ENCODE peak calls at places on chromosomes 4 and X, in seven cellular contexts. One of them, this sample, is unnamed.
A peak's percentile ranks its signal among the peaks of the same experiment; 100 is the strongest.

GRCh38 chr4:179415016-179415841 is 1973.0 kb upstream of the AGA start:
- DNase-seq in hepatocyte: no peak
- DNase-seq in endothelial cell: no peak
- DNase-seq in osteocyte: no peak
- DNase-seq in IMR-90: peak; percentile 47
- DNase-seq in HCT116: no peak
- DNase-seq in ovary: no peak
- DNase-seq in this sample: no peak

GRCh38 chr4:34138385-34138784 is 2105.9 kb downstream of the ARAP2 start:
- DNase-seq in hepatocyte: no peak
- DNase-seq in endothelial cell: no peak
- DNase-seq in osteocyte: no peak
- DNase-seq in IMR-90: no peak
- DNase-seq in HCT116: no peak
- DNase-seq in ovary: no peak
- DNase-seq in this sample: no peak

GRCh38 chrX:22922961-22923360 is 76.8 kb upstream of the DDX53 start:
- DNase-seq in hepatocyte: no peak
- DNase-seq in endothelial cell: no peak
- DNase-seq in osteocyte: no peak
- DNase-seq in IMR-90: peak; percentile 60
- DNase-seq in HCT116: no peak
- DNase-seq in ovary: peak; percentile 16
- DNase-seq in this sample: no peak

GRCh38 chrX:1483843-1484637 is 31.3 kb upstream of the ASMTL start:
- DNase-seq in hepatocyte: no peak
- DNase-seq in endothelial cell: no peak
- DNase-seq in osteocyte: peak; percentile 48
- DNase-seq in IMR-90: no peak
- DNase-seq in HCT116: no peak
- DNase-seq in ovary: no peak
- DNase-seq in this sample: no peak

GRCh38 chrX:10597871-10598270 is 22.5 kb downstream of the MID1 start:
- DNase-seq in hepatocyte: no peak
- DNase-seq in endothelial cell: peak; percentile 48
- DNase-seq in osteocyte: no peak
- DNase-seq in IMR-90: peak; percentile 32
- DNase-seq in HCT116: no peak
- DNase-seq in ovary: no peak
- DNase-seq in this sample: peak; percentile 31

GRCh38 chr4:45629717-45630116 is 494.1 kb downstream of the GABRG1 start:
- DNase-seq in hepatocyte: no peak
- DNase-seq in endothelial cell: no peak
- DNase-seq in osteocyte: no peak
- DNase-seq in IMR-90: no peak
- DNase-seq in HCT116: no peak
- DNase-seq in ovary: no peak
- DNase-seq in this sample: no peak

GRCh38 chr4:80255374-80256095 is 10.9 kb upstream of the FGF5 start:
- DNase-seq in hepatocyte: no peak
- DNase-seq in endothelial cell: no peak
- DNase-seq in osteocyte: no peak
- DNase-seq in IMR-90: peak; percentile 58
- DNase-seq in HCT116: no peak
- DNase-seq in ovary: no peak
- DNase-seq in this sample: no peak

GRCh38 chr4:81164623-81165416 is 50.2 kb downstream of the PRKG2 start:
- DNase-seq in hepatocyte: peak; percentile 42
- DNase-seq in endothelial cell: no peak
- DNase-seq in osteocyte: no peak
- DNase-seq in IMR-90: peak; percentile 83
- DNase-seq in HCT116: peak; percentile 92
- DNase-seq in ovary: no peak
- DNase-seq in this sample: no peak

GRCh38 chr4:169922632-169923276 is 103.4 kb downstream of the MFAP3L start:
- DNase-seq in hepatocyte: no peak
- DNase-seq in endothelial cell: no peak
- DNase-seq in osteocyte: no peak
- DNase-seq in IMR-90: no peak
- DNase-seq in HCT116: no peak
- DNase-seq in ovary: no peak
- DNase-seq in this sample: no peak

GRCh38 chr4:22531226-22531625 is 15.4 kb upstream of the ADGRA3 start:
- DNase-seq in hepatocyte: peak; percentile 9
- DNase-seq in endothelial cell: no peak
- DNase-seq in osteocyte: no peak
- DNase-seq in IMR-90: no peak
- DNase-seq in HCT116: no peak
- DNase-seq in ovary: no peak
- DNase-seq in this sample: no peak

GRCh38 chr4:84401669-84402068 is 97.4 kb downstream of the NKX6-1 start:
- DNase-seq in hepatocyte: peak; percentile 20
- DNase-seq in endothelial cell: no peak
- DNase-seq in osteocyte: no peak
- DNase-seq in IMR-90: no peak
- DNase-seq in HCT116: peak; percentile 8
- DNase-seq in ovary: no peak
- DNase-seq in this sample: no peak

GRCh38 chr4:161702287-161702686 is 461.5 kb downstream of the FSTL5 start:
- DNase-seq in hepatocyte: no peak
- DNase-seq in endothelial cell: no peak
- DNase-seq in osteocyte: no peak
- DNase-seq in IMR-90: no peak
- DNase-seq in HCT116: no peak
- DNase-seq in ovary: no peak
- DNase-seq in this sample: no peak
- TF ChIP-seq CTCF in hepatocyte: no peak
- TF ChIP-seq CTCF in endothelial cell: no peak
- TF ChIP-seq CTCF in osteocyte: no peak
- TF ChIP-seq CTCF in IMR-90: no peak
- TF ChIP-seq CTCF in HCT116: no peak
- TF ChIP-seq CTCF in ovary: no peak
- TF ChIP-seq CTCF in this sample: peak; percentile 37

GRCh38 chrX:55716937-55717336 is 612 bp upstream of the RRAGB start:
- DNase-seq in hepatocyte: no peak
- DNase-seq in endothelial cell: no peak
- DNase-seq in osteocyte: no peak
- DNase-seq in IMR-90: no peak
- DNase-seq in HCT116: no peak
- DNase-seq in ovary: no peak
- DNase-seq in this sample: no peak
- TF ChIP-seq CTCF in hepatocyte: no peak
- TF ChIP-seq CTCF in endothelial cell: no peak
- TF ChIP-seq CTCF in osteocyte: no peak
- TF ChIP-seq CTCF in IMR-90: no peak
- TF ChIP-seq CTCF in HCT116: no peak
- TF ChIP-seq CTCF in ovary: no peak
- TF ChIP-seq CTCF in this sample: no peak

GRCh38 chrX:69489625-69490024 is 14.5 kb upstream of the NALF2 start:
- DNase-seq in hepatocyte: no peak
- DNase-seq in endothelial cell: no peak
- DNase-seq in osteocyte: no peak
- DNase-seq in IMR-90: no peak
- DNase-seq in HCT116: no peak
- DNase-seq in ovary: no peak
- DNase-seq in this sample: no peak
- TF ChIP-seq CTCF in hepatocyte: no peak
- TF ChIP-seq CTCF in endothelial cell: no peak
- TF ChIP-seq CTCF in osteocyte: no peak
- TF ChIP-seq CTCF in IMR-90: no peak
- TF ChIP-seq CTCF in HCT116: no peak
- TF ChIP-seq CTCF in ovary: no peak
- TF ChIP-seq CTCF in this sample: no peak

DNA sequence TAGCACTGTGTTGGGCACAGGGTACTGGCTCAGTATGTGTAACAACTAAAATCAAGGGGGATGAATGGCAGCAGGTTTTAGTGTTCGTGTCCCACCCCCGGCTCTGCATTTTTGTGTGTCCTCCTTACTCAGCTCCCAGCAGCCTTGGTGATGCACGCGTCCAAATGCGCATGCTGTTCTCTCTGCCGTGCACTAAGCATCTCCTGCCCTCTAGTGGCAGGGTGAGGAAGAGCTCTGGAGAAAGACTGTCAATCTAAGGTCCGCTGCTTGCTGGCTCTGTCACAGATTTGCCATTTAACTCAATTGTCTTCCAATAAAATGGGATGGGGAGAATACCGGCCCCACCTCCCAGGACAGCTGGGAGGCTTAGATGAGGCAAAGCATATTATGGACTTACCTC is 61.4 kb downstream of the WFS1 start:
- DNase-seq in hepatocyte: peak; percentile 28
- DNase-seq in endothelial cell: no peak
- DNase-seq in osteocyte: no peak
- DNase-seq in IMR-90: peak; percentile 20
- DNase-seq in HCT116: no peak
- DNase-seq in ovary: no peak
- DNase-seq in this sample: no peak
- TF ChIP-seq CTCF in hepatocyte: peak; percentile 34
- TF ChIP-seq CTCF in endothelial cell: no peak
- TF ChIP-seq CTCF in osteocyte: peak; percentile 60
- TF ChIP-seq CTCF in IMR-90: peak; percentile 48
- TF ChIP-seq CTCF in HCT116: peak; percentile 79
- TF ChIP-seq CTCF in ovary: no peak
- TF ChIP-seq CTCF in this sample: peak; percentile 69

DNA sequence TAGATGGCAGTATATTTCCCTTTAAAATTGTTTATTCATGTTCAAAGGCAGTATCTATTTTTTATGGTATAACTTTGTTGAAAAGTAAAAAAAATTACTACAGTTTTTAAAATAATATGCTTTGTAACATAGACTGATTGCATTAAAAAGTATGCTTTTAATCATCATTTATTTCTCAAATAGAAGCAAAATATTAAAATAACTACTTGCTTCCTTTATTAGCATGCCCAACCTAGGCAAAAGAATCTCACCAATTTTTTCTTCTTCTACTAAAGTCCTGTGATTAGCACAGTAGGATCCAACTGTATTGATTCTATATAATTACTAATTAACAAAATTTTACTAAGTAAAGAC is 69.6 kb upstream of the NFKB1 start:
- DNase-seq in hepatocyte: no peak
- DNase-seq in endothelial cell: no peak
- DNase-seq in osteocyte: no peak
- DNase-seq in IMR-90: no peak
- DNase-seq in HCT116: no peak
- DNase-seq in ovary: no peak
- DNase-seq in this sample: no peak
- TF ChIP-seq CTCF in hepatocyte: no peak
- TF ChIP-seq CTCF in endothelial cell: peak; percentile 58
- TF ChIP-seq CTCF in osteocyte: no peak
- TF ChIP-seq CTCF in IMR-90: no peak
- TF ChIP-seq CTCF in HCT116: no peak
- TF ChIP-seq CTCF in ovary: no peak
- TF ChIP-seq CTCF in this sample: peak; percentile 51

DNA sequence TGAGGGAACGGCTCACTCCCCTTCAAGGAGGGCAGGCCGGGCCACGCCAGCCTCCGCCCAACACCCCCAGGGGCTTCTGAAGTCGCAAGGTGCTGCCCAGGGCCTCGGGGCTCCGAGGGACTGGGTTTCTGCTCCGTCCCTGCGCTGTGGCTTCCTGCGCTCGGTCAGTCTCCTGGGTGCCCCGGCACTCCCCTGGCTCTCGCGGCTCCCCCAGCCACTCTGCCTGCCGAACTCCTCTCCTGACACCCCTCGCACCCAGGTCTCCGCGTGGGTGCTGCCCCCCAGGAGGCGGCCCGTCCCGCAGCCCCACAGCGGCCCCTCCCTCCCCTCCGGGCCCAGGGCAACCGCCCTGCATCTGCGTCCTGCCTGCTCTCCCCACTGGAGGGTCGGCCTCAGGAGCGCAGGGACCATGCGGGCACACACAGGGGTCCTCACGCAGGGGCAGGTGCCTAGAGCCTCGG is 151.9 kb downstream of the AFAP1 start:
- DNase-seq in hepatocyte: no peak
- DNase-seq in endothelial cell: no peak
- DNase-seq in osteocyte: no peak
- DNase-seq in IMR-90: no peak
- DNase-seq in HCT116: no peak
- DNase-seq in ovary: no peak
- DNase-seq in this sample: no peak
- TF ChIP-seq CTCF in hepatocyte: no peak
- TF ChIP-seq CTCF in endothelial cell: no peak
- TF ChIP-seq CTCF in osteocyte: no peak
- TF ChIP-seq CTCF in IMR-90: no peak
- TF ChIP-seq CTCF in HCT116: no peak
- TF ChIP-seq CTCF in ovary: no peak
- TF ChIP-seq CTCF in this sample: no peak

DNA sequence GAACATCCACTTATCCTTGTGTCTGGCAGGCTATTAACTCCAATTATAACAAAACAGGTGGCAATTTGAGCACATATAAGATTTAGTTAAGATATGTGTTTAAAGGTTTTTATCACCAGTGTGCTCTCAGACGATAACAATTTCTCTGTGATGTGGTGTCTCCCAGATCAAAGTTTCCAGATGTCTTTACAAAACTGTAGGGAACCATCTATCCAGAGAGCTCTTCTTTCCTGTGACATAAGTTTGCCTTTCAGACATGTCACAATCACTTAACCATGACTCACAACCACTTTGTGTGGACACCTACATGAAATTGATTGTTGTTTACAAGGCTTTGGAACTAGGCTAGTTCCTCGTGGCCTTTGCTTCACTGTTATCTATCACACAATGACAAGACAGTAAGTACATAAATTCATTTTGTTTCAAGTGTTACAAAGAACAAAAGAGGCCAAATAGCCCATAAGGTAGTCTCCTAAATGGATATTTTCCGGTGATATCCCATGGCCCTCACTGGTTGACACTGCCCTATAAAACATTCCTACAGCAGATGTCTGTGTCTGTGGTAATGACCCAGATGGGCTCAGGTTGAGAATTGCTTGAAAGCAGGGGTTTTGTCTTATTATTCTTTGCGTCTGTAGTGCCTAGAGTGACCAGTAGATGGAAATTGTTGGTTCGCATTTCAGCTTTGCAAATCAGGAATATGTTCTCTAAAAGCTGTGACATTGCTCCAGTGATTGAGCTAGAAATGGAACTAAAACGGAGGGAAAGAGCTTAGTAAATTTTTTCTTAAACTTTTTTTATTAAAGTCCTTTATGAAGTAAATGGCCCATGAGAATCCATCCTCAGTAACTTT is 297.8 kb upstream of the FAM241A start:
- DNase-seq in hepatocyte: peak; percentile 8
- DNase-seq in endothelial cell: no peak
- DNase-seq in osteocyte: no peak
- DNase-seq in IMR-90: no peak
- DNase-seq in HCT116: no peak
- DNase-seq in ovary: no peak
- DNase-seq in this sample: no peak
- TF ChIP-seq CTCF in hepatocyte: peak; percentile 36
- TF ChIP-seq CTCF in endothelial cell: peak; percentile 73
- TF ChIP-seq CTCF in osteocyte: peak; percentile 19
- TF ChIP-seq CTCF in IMR-90: peak; percentile 12
- TF ChIP-seq CTCF in HCT116: peak; percentile 50
- TF ChIP-seq CTCF in ovary: no peak
- TF ChIP-seq CTCF in this sample: peak; percentile 80